ENCODE peak calls at places on chromosomes 11 and 22, in ten cellular contexts. U, B, F, C, G, I, J, T, L and Z are unnamed samples.
A peak's percentile ranks its signal among the peaks of the same experiment; 100 is the strongest.

GRCh38 chr11:119493712-119494111 is 70.7 kb upstream of the THY1 start:
- DNase-seq in G (peak; percentile 87), F (no peak), C (no peak), T (no peak), I (peak; percentile 17), J (no peak), U (no peak), L (no peak), B (no peak), Z (no peak)

GRCh38 chr11:101346591-101346990 is 217.0 kb upstream of the PGR start:
- DNase-seq in I (no peak), F (no peak), B (no peak), J (no peak), L (no peak), U (no peak), T (no peak), G (no peak), C (no peak), Z (no peak)

GRCh38 chr11:2566223-2567025 is 121.6 kb downstream of the KCNQ1 start:
- DNase-seq in L (no peak), I (peak; percentile 70), U (no peak), F (no peak), B (peak; percentile 28), C (no peak), T (peak; percentile 12), G (no peak), J (no peak), Z (no peak)

GRCh38 chr11:66881927-66882452 is 25.1 kb downstream of the LRFN4 start:
- DNase-seq in I (no peak), G (no peak), U (no peak), B (no peak), J (no peak), L (no peak), T (no peak), C (no peak), F (no peak), Z (no peak)

GRCh38 chr11:73203790-73204189 is 14.3 kb upstream of the P2RY2 start:
- DNase-seq in U (no peak), J (no peak), I (peak; percentile 10), L (no peak), B (no peak), F (peak; percentile 78), C (no peak), G (no peak), T (no peak), Z (no peak)

GRCh38 chr11:43010042-43010441 is 301.8 kb upstream of the API5 start:
- DNase-seq in L (no peak), T (no peak), B (no peak), I (no peak), U (no peak), F (no peak), J (no peak), G (no peak), C (no peak), Z (no peak)

GRCh38 chr11:118176400-118177134 is at the start of gene SCN2B:
- DNase-seq in J (no peak), G (peak; percentile 75), U (no peak), F (no peak), L (no peak), B (no peak), I (no peak), T (no peak), C (no peak), Z (no peak)

GRCh38 chr22:46113910-46114517 is 36.3 kb upstream of the PPARA start:
- DNase-seq in G (no peak), T (no peak), L (no peak), B (no peak), F (no peak), J (no peak), U (no peak), C (no peak), I (no peak), Z (no peak)

GRCh38 chr11:65551572-65552398 is 6.4 kb downstream of the LTBP3 start:
- DNase-seq in J (peak; percentile 35), B (peak; percentile 84), I (peak; percentile 90), G (peak; percentile 90), T (no peak), L (peak; percentile 82), F (no peak), U (no peak), C (peak; percentile 28), Z (peak; percentile 54)

GRCh38 chr11:24651873-24652272 is 155.0 kb downstream of the LUZP2 start:
- DNase-seq in L (no peak), G (no peak), I (no peak), B (no peak), U (no peak), J (no peak), F (no peak), C (no peak), T (no peak), Z (no peak)

GRCh38 chr22:20549232-20549841 is 41.9 kb downstream of the MED15 start:
- DNase-seq in C (no peak), G (peak; percentile 51), T (peak; percentile 32), B (peak; percentile 48), U (no peak), L (no peak), J (peak; percentile 24), F (no peak), I (no peak), Z (peak; percentile 65)

GRCh38 chr11:105915036-105915435 is 107.0 kb downstream of the MSANTD4 start:
- DNase-seq in C (no peak), L (no peak), U (no peak), T (no peak), F (no peak), G (no peak), I (no peak), J (no peak), B (no peak), Z (no peak)

GRCh38 chr11:126082251-126083109 is 19.8 kb upstream of the CDON start:
- DNase-seq in F (peak; percentile 84), G (peak; percentile 83), U (no peak), C (no peak), B (no peak), L (peak; percentile 18), T (no peak), I (no peak), J (no peak), Z (no peak)

GRCh38 chr22:39288135-39288898 is 31.1 kb downstream of the RPL3 start:
- DNase-seq in I (no peak), B (no peak), L (no peak), C (no peak), U (no peak), T (no peak), G (no peak), J (no peak), F (no peak), Z (no peak)

GRCh38 chr11:36122715-36123114 is 166.5 kb downstream of the COMMD9 start:
- DNase-seq in I (no peak), G (no peak), C (no peak), L (no peak), J (no peak), B (no peak), T (no peak), U (no peak), F (no peak), Z (no peak)

GRCh38 chr11:76823481-76824028 is 37.2 kb upstream of the ACER3 start:
- DNase-seq in B (no peak), I (no peak), G (no peak), L (no peak), T (no peak), F (no peak), J (no peak), U (no peak), C (no peak), Z (no peak)

GRCh38 chr22:29434288-29434687 is 4.1 kb upstream of the RFPL1 start:
- DNase-seq in C (no peak), U (no peak), T (no peak), I (no peak), J (no peak), G (no peak), L (no peak), F (peak; percentile 12), B (no peak), Z (no peak)

GRCh38 chr11:71200172-71200716 is 52.1 kb downstream of the SHANK2 start:
- DNase-seq in T (no peak), F (no peak), G (no peak), U (no peak), B (no peak), C (no peak), I (no peak), L (no peak), J (no peak), Z (no peak)

GRCh38 chr11:125743681-125744080 is 2.4 kb upstream of the PATE1 start:
- DNase-seq in F (no peak), U (no peak), T (no peak), B (no peak), C (no peak), J (no peak), I (no peak), G (no peak), L (no peak), Z (no peak)

GRCh38 chr22:24952837-24953293 is 349 bp downstream of the KIAA1671 start:
- DNase-seq in L (peak; percentile 54), T (peak; percentile 47), G (peak; percentile 90), I (peak; percentile 71), U (no peak), J (no peak), F (peak; percentile 91), C (no peak), B (peak; percentile 76), Z (no peak)

GRCh38 chr11:96338910-96339703 is 3.9 kb downstream of the MAML2 start:
- DNase-seq in L (no peak), B (peak; percentile 70), G (no peak), T (peak; percentile 18), U (no peak), C (no peak), I (peak; percentile 56), F (peak; percentile 89), J (no peak), Z (peak; percentile 17)

GRCh38 chr11:131637469-131638175 is 267.2 kb downstream of the NTM start:
- DNase-seq in F (no peak), B (no peak), L (no peak), G (no peak), C (no peak), I (no peak), U (no peak), J (no peak), T (no peak), Z (no peak)

GRCh38 chr22:47130883-47131610 is 368.6 kb downstream of the TBC1D22A start:
- DNase-seq in B (peak; percentile 14), U (no peak), F (no peak), T (no peak), G (no peak), I (no peak), C (no peak), J (no peak), L (no peak), Z (no peak)

GRCh38 chr11:122653911-122654310 is 1.6 kb upstream of the UBASH3B start:
- DNase-seq in L (no peak), B (no peak), T (no peak), U (no peak), F (no peak), C (no peak), J (no peak), G (no peak), I (no peak), Z (no peak)

GRCh38 chr22:31637938-31638618 is 23.9 kb downstream of the PISD start:
- DNase-seq in C (no peak), U (no peak), I (peak; percentile 52), G (peak; percentile 35), J (no peak), F (peak; percentile 86), B (peak; percentile 77), L (no peak), T (no peak), Z (no peak)

GRCh38 chr11:23555085-23555484 is 694.8 kb upstream of the CCDC179 start:
- DNase-seq in U (no peak), B (no peak), L (no peak), J (no peak), T (no peak), C (no peak), F (no peak), I (no peak), G (no peak), Z (no peak)

GRCh38 chr11:27040302-27041115 is at the start of gene BBOX1:
- DNase-seq in I (no peak), L (peak; percentile 62), F (no peak), U (no peak), C (no peak), B (no peak), G (no peak), J (no peak), T (no peak), Z (no peak)

GRCh38 chr11:31804439-31805036 is 6.6 kb downstream of the PAX6 start:
- DNase-seq in B (no peak), C (no peak), J (no peak), F (peak; percentile 80), I (no peak), G (peak; percentile 72), U (no peak), T (no peak), L (no peak), Z (no peak)